ENCODE peak calls at places on chromosomes 2 and 18, in nine cellular contexts. N, Z, B, O, L, A, G, X and I are unnamed samples.

GRCh38 chr2:219736196-219736595 is 108.8 kb downstream of the SLC4A3 start:
- DNase-seq in N (peak), Z (no peak), B (no peak), O (no peak), L (no peak), A (no peak), G (no peak), X (no peak), I (no peak)

GRCh38 chr18:40110455-40110854 is 1844.6 kb upstream of the PIK3C3 start:
- DNase-seq in N (no peak), Z (no peak), B (no peak), O (no peak), L (no peak), A (no peak), G (no peak), X (no peak), I (no peak)

GRCh38 chr2:234858134-234858533 is 93.7 kb upstream of the SH3BP4 start:
- DNase-seq in N (no peak), Z (no peak), B (no peak), O (no peak), L (no peak), A (no peak), G (no peak), X (no peak), I (no peak)

GRCh38 chr18:58196164-58196563 is 152.1 kb downstream of the NEDD4L start:
- DNase-seq in N (no peak), Z (no peak), B (no peak), O (no peak), L (no peak), A (no peak), G (no peak), X (no peak), I (no peak)

GRCh38 chr2:204470621-204471196 is 74.6 kb upstream of the PARD3B start:
- DNase-seq in N (no peak), Z (no peak), B (no peak), O (no peak), L (no peak), A (no peak), G (no peak), X (no peak), I (no peak)

GRCh38 chr2:180790891-180791290 is 189.5 kb upstream of the UBE2E3 start:
- DNase-seq in N (no peak), Z (no peak), B (no peak), O (no peak), L (no peak), A (no peak), G (no peak), X (no peak), I (no peak)

GRCh38 chr2:232493701-232494426 is 6.2 kb upstream of the ECEL1 start:
- DNase-seq in N (no peak), Z (no peak), B (no peak), O (peak), L (no peak), A (no peak), G (no peak), X (no peak), I (peak)

GRCh38 chr2:241156997-241157441 is 6.8 kb downstream of the PPP1R7 start:
- DNase-seq in N (peak), Z (no peak), B (no peak), O (no peak), L (no peak), A (no peak), G (no peak), X (no peak), I (peak)

GRCh38 chr2:65300772-65301711 is 73.4 kb downstream of the ACTR2 start:
- DNase-seq in N (peak), Z (peak), B (peak), O (peak), L (no peak), A (no peak), G (no peak), X (peak), I (peak)

GRCh38 chr2:140601342-140601741 is 1529.5 kb downstream of the LRP1B start:
- DNase-seq in N (no peak), Z (no peak), B (no peak), O (no peak), L (no peak), A (no peak), G (no peak), X (no peak), I (no peak)

GRCh38 chr18:10406172-10406663 is 48.2 kb upstream of the APCDD1 start:
- DNase-seq in N (no peak), Z (no peak), B (no peak), O (no peak), L (no peak), A (no peak), G (no peak), X (no peak), I (no peak)

GRCh38 chr2:64574871-64575270 is 50.7 kb downstream of the AFTPH start:
- DNase-seq in N (peak), Z (no peak), B (no peak), O (no peak), L (no peak), A (no peak), G (no peak), X (no peak), I (no peak)

GRCh38 chr2:233448565-233448964 is 94.3 kb downstream of the DGKD start:
- DNase-seq in N (peak), Z (peak), B (no peak), O (no peak), L (no peak), A (no peak), G (peak), X (no peak), I (peak)

GRCh38 chr2:23092831-23093230 is 292.1 kb upstream of the KLHL29 start:
- DNase-seq in N (peak), Z (no peak), B (no peak), O (no peak), L (no peak), A (no peak), G (no peak), X (no peak), I (no peak)

GRCh38 chr2:168948621-168949212 is 47.6 kb downstream of the G6PC2 start:
- DNase-seq in N (peak), Z (no peak), B (no peak), O (no peak), L (no peak), A (no peak), G (no peak), X (no peak), I (no peak)

GRCh38 chr2:168758970-168759820 is 43.2 kb upstream of the NOSTRIN start:
- DNase-seq in N (peak), Z (no peak), B (peak), O (no peak), L (no peak), A (no peak), G (no peak), X (no peak), I (no peak)

GRCh38 chr2:234978466-234979203 is 26.8 kb downstream of the SH3BP4 start:
- DNase-seq in N (no peak), Z (no peak), B (no peak), O (no peak), L (no peak), A (no peak), G (no peak), X (no peak), I (no peak)

GRCh38 chr2:208304695-208305094 is 38.6 kb downstream of the PIKFYVE start:
- DNase-seq in N (no peak), Z (no peak), B (no peak), O (no peak), L (no peak), A (no peak), G (no peak), X (no peak), I (no peak)

GRCh38 chr2:20067992-20068727 is 16.7 kb upstream of the LAPTM4A start:
- DNase-seq in N (no peak), Z (no peak), B (no peak), O (no peak), L (no peak), A (no peak), G (no peak), X (no peak), I (no peak)

GRCh38 chr2:85277416-85278158 is 50.2 kb downstream of the TGOLN2 start:
- DNase-seq in N (no peak), Z (no peak), B (no peak), O (no peak), L (no peak), A (no peak), G (no peak), X (no peak), I (no peak)

GRCh38 chr2:9764153-9764778 is 79.0 kb upstream of the TAF1B start:
- DNase-seq in N (peak), Z (peak), B (no peak), O (no peak), L (no peak), A (no peak), G (no peak), X (no peak), I (no peak)

GRCh38 chr2:161048317-161048716 is 111.9 kb upstream of the TANK start:
- DNase-seq in N (no peak), Z (no peak), B (no peak), O (no peak), L (no peak), A (no peak), G (no peak), X (no peak), I (no peak)

GRCh38 chr18:36394486-36394885 is 97.0 kb downstream of the FHOD3 start:
- DNase-seq in N (no peak), Z (no peak), B (no peak), O (no peak), L (no peak), A (no peak), G (no peak), X (no peak), I (no peak)

GRCh38 chr18:35042389-35043066 is 1.3 kb downstream of the MAPRE2 start:
- DNase-seq in N (no peak), Z (no peak), B (no peak), O (no peak), L (no peak), A (no peak), G (no peak), X (no peak), I (no peak)

GRCh38 chr2:216217904-216218260 is 108.7 kb downstream of the XRCC5 start:
- DNase-seq in N (no peak), Z (no peak), B (no peak), O (no peak), L (no peak), A (no peak), G (no peak), X (no peak), I (no peak)

GRCh38 chr2:42792583-42793313 is at the start of gene HAAO:
- DNase-seq in N (no peak), Z (peak), B (peak), O (peak), L (peak), A (no peak), G (peak), X (peak), I (peak)

GRCh38 chr18:68436485-68436884 is 278.4 kb downstream of the TMX3 start:
- DNase-seq in N (peak), Z (no peak), B (no peak), O (no peak), L (no peak), A (no peak), G (no peak), X (no peak), I (no peak)

GRCh38 chr2:222608081-222608480 is 47.8 kb downstream of the FARSB start:
- DNase-seq in N (no peak), Z (no peak), B (no peak), O (no peak), L (no peak), A (no peak), G (no peak), X (no peak), I (no peak)

GRCh38 chr18:11658989-11659388 is 30.1 kb upstream of the GNAL start:
- DNase-seq in N (no peak), Z (no peak), B (no peak), O (no peak), L (no peak), A (no peak), G (no peak), X (no peak), I (no peak)

GRCh38 chr2:24404582-24404981 is 44.2 kb upstream of the ITSN2 start:
- DNase-seq in N (no peak), Z (no peak), B (no peak), O (no peak), L (no peak), A (no peak), G (peak), X (no peak), I (no peak)

GRCh38 chr18:961644-962355 is 57.1 kb downstream of the ADCYAP1 start:
- DNase-seq in N (peak), Z (no peak), B (peak), O (no peak), L (no peak), A (no peak), G (no peak), X (peak), I (no peak)

GRCh38 chr2:96359310-96359709 is 23.7 kb downstream of the NCAPH start:
- DNase-seq in N (peak), Z (no peak), B (peak), O (no peak), L (no peak), A (no peak), G (no peak), X (no peak), I (no peak)

GRCh38 chr2:246489-247145 is 17.2 kb downstream of the SH3YL1 start:
- DNase-seq in N (peak), Z (no peak), B (peak), O (no peak), L (no peak), A (no peak), G (no peak), X (peak), I (no peak)

GRCh38 chr2:10781746-10782145 is 30.8 kb downstream of the PDIA6 start:
- DNase-seq in N (no peak), Z (no peak), B (no peak), O (no peak), L (no peak), A (no peak), G (no peak), X (no peak), I (no peak)

GRCh38 chr2:74244286-74244685 is 45.9 kb downstream of the MTHFD2 start:
- DNase-seq in N (no peak), Z (no peak), B (no peak), O (no peak), L (no peak), A (no peak), G (no peak), X (no peak), I (no peak)

GRCh38 chr2:179995735-179996134 is 11.4 kb downstream of the CWC22 start:
- DNase-seq in N (no peak), Z (no peak), B (peak), O (no peak), L (no peak), A (no peak), G (no peak), X (peak), I (no peak)

GRCh38 chr2:241514545-241514944 is 6.2 kb upstream of the STK25 start:
- DNase-seq in N (no peak), Z (no peak), B (no peak), O (no peak), L (no peak), A (no peak), G (no peak), X (no peak), I (no peak)

GRCh38 chr2:21220930-21221329 is 97.2 kb downstream of the TDRD15 start:
- DNase-seq in N (no peak), Z (no peak), B (no peak), O (no peak), L (no peak), A (no peak), G (no peak), X (no peak), I (no peak)

GRCh38 chr2:232336241-232336736 is 42.3 kb upstream of the ALPP start:
- DNase-seq in N (no peak), Z (peak), B (no peak), O (peak), L (peak), A (peak), G (peak), X (peak), I (peak)

GRCh38 chr2:239942090-239942489 is 83.1 kb downstream of the NDUFA10 start:
- DNase-seq in N (no peak), Z (no peak), B (no peak), O (peak), L (no peak), A (no peak), G (no peak), X (no peak), I (peak)